ENCODE peak calls at places on chromosomes 1 and 21, in five cellular contexts. B is endothelial cell of umbilical vein, L is tibial nerve, E is IMR-90, P is sigmoid colon. R is an unnamed sample.

GRCh38 chr1:48776400-48777218 is at the start of gene BEND5:
- DNase-seq in L (no peak), B (no peak), P (peak), E (peak), R (no peak)

GRCh38 chr1:178192686-178193085 is 98.8 kb downstream of the RASAL2 start:
- DNase-seq in P (no peak), L (no peak), B (peak), E (peak), R (no peak)

GRCh38 chr21:44514218-44514520 is 25.8 kb downstream of the KRTAP10-1 start:
- DNase-seq in L (no peak), E (no peak), B (no peak), P (no peak), R (no peak)

GRCh38 chr1:204826970-204827369 is 43.7 kb upstream of the NFASC start:
- DNase-seq in B (no peak), E (no peak), L (no peak), P (no peak), R (peak)

GRCh38 chr1:41504126-41505035 is 19.9 kb upstream of the EDN2 start:
- DNase-seq in P (no peak), L (no peak), B (no peak), E (peak), R (no peak)

GRCh38 chr1:150213170-150214098 is 22.5 kb downstream of the ANP32E start:
- DNase-seq in L (peak), B (peak), E (peak), P (peak), R (peak)

GRCh38 chr21:33028759-33029511 is 3.2 kb downstream of the OLIG2 start:
- DNase-seq in B (no peak), P (peak), L (no peak), E (peak), R (no peak)

GRCh38 chr1:69076631-69077030 is 491.1 kb upstream of the LRRC7 start:
- DNase-seq in B (no peak), E (no peak), P (no peak), L (no peak), R (no peak)

GRCh38 chr1:9766759-9767442 is 56.9 kb downstream of the CLSTN1 start:
- DNase-seq in B (no peak), E (peak), P (no peak), L (no peak), R (no peak)

GRCh38 chr1:31954607-31955283 is 16.6 kb upstream of the PTP4A2 start:
- DNase-seq in P (peak), B (peak), E (peak), L (peak), R (peak)
- TF ChIP-seq POLR2A in P (no peak), B (no peak), E (peak), L (peak), R (no peak)

GRCh38 chr1:16212251-16212961 is at the start of gene ARHGEF19:
- DNase-seq in B (no peak), L (no peak), P (no peak), E (no peak), R (no peak)
- TF ChIP-seq POLR2A in B (no peak), L (no peak), P (no peak), E (no peak), R (no peak)

GRCh38 chr1:226945106-226945857 is 5.2 kb downstream of the COQ8A start:
- DNase-seq in E (no peak), P (no peak), B (no peak), L (no peak), R (no peak)
- TF ChIP-seq POLR2A in E (no peak), P (no peak), B (no peak), L (no peak), R (no peak)

DNA sequence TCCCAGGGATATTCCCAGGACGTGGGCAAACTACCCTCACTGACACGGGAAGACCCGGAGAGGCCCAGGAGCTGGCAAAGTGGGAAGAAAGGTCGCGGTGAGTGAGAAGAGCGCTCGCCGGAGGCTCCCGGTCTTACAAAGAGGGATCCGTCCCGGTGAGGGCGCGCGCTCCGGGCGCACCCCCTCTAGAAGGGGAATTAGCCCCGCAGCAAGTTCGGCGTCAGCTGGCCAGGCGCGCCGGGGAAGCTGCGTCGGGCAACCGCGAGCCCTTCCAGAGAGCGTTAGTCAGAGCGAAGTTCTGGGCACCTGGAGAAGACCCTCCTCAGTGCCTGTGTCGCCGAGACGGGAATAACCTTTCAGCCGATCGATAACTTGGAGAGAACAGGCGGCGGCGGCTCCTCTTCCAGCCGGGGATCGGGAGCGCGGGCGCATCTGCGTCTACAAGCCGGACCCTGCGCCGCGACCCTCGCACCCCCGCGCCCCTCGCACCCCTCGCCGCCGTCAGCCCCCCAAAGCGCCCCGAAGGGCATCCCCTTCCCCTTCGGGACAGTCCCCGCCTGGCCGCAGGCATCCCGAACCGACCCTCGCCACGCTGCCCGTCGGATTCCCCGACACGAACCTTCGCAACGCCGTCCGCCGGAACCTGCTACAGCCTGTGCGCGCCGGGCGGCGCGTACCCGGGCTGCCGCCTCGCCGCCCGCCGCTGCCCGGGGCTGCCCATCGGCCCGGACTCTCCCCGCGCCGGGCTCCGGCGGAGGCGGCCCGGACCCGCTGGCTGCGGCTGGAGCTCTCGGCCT is 485 bp downstream of the SIPA1L2 start:
- DNase-seq in P (peak), B (peak), E (no peak), L (no peak), R (peak)
- TF ChIP-seq POLR2A in P (no peak), B (no peak), E (no peak), L (no peak), R (no peak)

DNA sequence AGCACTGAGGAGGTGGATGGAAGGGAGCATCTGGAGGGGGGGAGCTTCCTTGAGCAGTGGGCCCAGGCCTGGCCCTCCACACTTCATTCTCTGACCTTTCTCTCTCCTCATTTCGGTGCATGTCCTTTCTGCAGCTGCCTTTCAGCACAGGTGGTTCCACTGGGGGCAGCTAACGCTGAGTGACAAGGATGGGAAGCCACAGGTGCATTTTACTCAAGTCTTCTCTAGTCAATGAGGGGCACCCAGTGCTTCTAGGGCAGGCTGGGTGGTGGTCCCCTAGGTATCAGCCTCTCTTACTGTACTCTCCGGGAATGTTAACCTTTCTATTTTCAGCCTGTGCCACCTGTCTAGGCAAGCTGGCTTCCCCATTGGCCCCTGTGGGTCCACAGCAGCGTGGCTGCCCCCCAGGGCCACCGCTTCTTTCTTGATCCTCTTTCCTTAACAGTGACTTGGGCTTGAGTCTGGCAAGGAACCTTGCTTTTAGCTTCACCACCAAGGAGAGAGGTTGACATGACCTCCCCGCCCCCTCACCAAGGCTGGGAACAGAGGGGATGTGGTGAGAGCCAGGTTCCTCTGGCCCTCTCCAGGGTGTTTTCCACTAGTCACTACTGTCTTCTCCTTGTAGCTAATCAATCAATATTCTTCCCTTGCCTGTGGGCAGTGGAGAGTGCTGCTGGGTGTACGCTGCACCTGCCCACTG is 43.2 kb downstream of the YARS1 start:
- DNase-seq in E (no peak), B (no peak), L (no peak), P (no peak), R (no peak)
- TF ChIP-seq POLR2A in E (no peak), B (no peak), L (no peak), P (no peak), R (peak)

GRCh38 chr1:169143984-169144383 is 37.5 kb downstream of the ATP1B1 start:
- DNase-seq in B (no peak), E (no peak), P (no peak), L (no peak), R (no peak)

GRCh38 chr1:169138866-169139670 is 32.6 kb downstream of the ATP1B1 start:
- DNase-seq in E (no peak), P (no peak), L (no peak), B (no peak), R (no peak)

GRCh38 chr1:169144941-169145626 is 38.6 kb downstream of the ATP1B1 start:
- DNase-seq in P (no peak), L (no peak), E (no peak), B (no peak), R (peak)

GRCh38 chr1:169143351-169143750 is 36.9 kb downstream of the ATP1B1 start:
- DNase-seq in B (no peak), P (no peak), L (no peak), E (no peak), R (no peak)

DNA sequence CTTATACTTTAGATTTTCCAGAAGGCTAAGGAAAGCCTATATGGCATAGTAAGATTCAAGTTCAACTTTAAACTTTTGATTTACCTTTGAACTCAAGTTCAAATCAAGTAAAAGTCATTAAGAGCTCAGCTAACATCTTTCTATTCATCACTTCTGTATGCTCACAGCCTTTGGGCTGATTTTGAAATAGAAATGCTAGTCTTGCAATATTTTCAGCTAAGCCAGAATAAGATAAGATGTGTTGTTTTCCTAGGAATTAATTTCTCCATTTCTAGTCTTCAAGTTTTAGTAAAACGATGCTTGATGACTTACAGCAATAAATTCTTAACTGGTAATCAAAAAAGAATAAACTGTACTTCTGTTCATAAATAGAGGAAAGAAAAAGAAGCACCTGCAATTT is 35.6 kb downstream of the ATP1B1 start:
- DNase-seq in E (no peak), B (no peak), P (no peak), L (no peak), R (no peak)
- TF ChIP-seq POLR2A in E (no peak), B (no peak), P (no peak), L (no peak), R (no peak)